ENCODE peak calls at places on chromosome 22, in eight cellular contexts. Y is heart left ventricle, L is prostate gland, W is heart right ventricle, E is ascending aorta, I is ovary, G is foreskin keratinocyte, P is lung. Z is an unnamed sample.
A peak's percentile ranks its signal among the peaks of the same experiment; 100 is the strongest.

GRCh38 chr22:50522208-50522805 is 3.1 kb downstream of the SCO2 start:
- DNase-seq in P (no peak), L (no peak), I (no peak), Y (no peak), W (no peak), G (no peak), E (no peak), Z (no peak)

GRCh38 chr22:49372530-49373288 is 455.0 kb downstream of the BRD1 start:
- DNase-seq in P (peak; percentile 21), L (peak; percentile 1), I (no peak), Y (no peak), E (peak; percentile 56), G (no peak), W (no peak), Z (no peak)

GRCh38 chr22:17272511-17272991 is 53.3 kb upstream of the ADA2 start:
- DNase-seq in P (peak; percentile 25), G (no peak), I (no peak), E (no peak), W (no peak), L (no peak), Y (no peak), Z (no peak)

GRCh38 chr22:23245045-23245798 is 64.9 kb downstream of the BCR start:
- DNase-seq in E (no peak), G (peak; percentile 61), W (no peak), I (no peak), Y (no peak), P (no peak), L (no peak), Z (peak; percentile 24)

GRCh38 chr22:44329179-44329796 is 16.5 kb upstream of the SHISAL1 start:
- DNase-seq in I (no peak), E (no peak), G (no peak), P (no peak), L (no peak), Y (no peak), W (no peak), Z (no peak)

GRCh38 chr22:25700996-25701815 is 40.8 kb upstream of the MYO18B start:
- DNase-seq in L (no peak), P (no peak), G (no peak), W (peak; percentile 30), Y (peak; percentile 54), E (no peak), I (no peak), Z (no peak)

GRCh38 chr22:27348634-27349033 is 452.9 kb downstream of the MN1 start:
- DNase-seq in Y (no peak), P (no peak), W (no peak), I (no peak), G (no peak), E (no peak), L (no peak), Z (no peak)

GRCh38 chr22:21907638-21908522 is 40.4 kb upstream of the MAPK1 start:
- DNase-seq in W (no peak), I (no peak), L (no peak), Y (no peak), E (no peak), P (no peak), G (no peak), Z (no peak)

GRCh38 chr22:24010018-24010391 is 1.1 kb upstream of the CABIN1 start:
- DNase-seq in G (no peak), Y (no peak), L (no peak), W (no peak), I (no peak), E (no peak), P (no peak), Z (no peak)

GRCh38 chr22:20523118-20523983 is 15.9 kb downstream of the MED15 start:
- DNase-seq in E (no peak), I (no peak), P (no peak), L (no peak), Y (no peak), W (no peak), G (no peak), Z (no peak)

GRCh38 chr22:48889209-48889830 is 938.4 kb downstream of the BRD1 start:
- DNase-seq in E (peak; percentile 44), Y (no peak), I (peak; percentile 7), P (no peak), L (no peak), G (no peak), W (no peak), Z (no peak)

GRCh38 chr22:35148381-35148780 is 82.4 kb downstream of the ISX start:
- DNase-seq in E (no peak), I (no peak), G (no peak), W (no peak), L (no peak), P (no peak), Y (no peak), Z (no peak)

GRCh38 chr22:23269441-23270211 is 89.3 kb downstream of the BCR start:
- DNase-seq in L (no peak), E (no peak), P (no peak), Y (no peak), G (no peak), W (no peak), I (no peak), Z (no peak)

GRCh38 chr22:46564084-46564714 is 26.8 kb upstream of the CELSR1 start:
- DNase-seq in E (no peak), L (no peak), P (no peak), Y (no peak), G (no peak), W (peak; percentile 65), I (no peak), Z (no peak)

GRCh38 chr22:50620861-50621490 is 7.0 kb downstream of the ARSA start:
- DNase-seq in W (peak; percentile 25), I (peak; percentile 35), G (no peak), E (no peak), P (no peak), Y (no peak), L (no peak), Z (no peak)

GRCh38 chr22:25748704-25749103 is 6.7 kb downstream of the MYO18B start:
- DNase-seq in I (no peak), P (no peak), L (no peak), Y (no peak), E (no peak), G (no peak), W (no peak), Z (no peak)

GRCh38 chr22:22818861-22819855 is 68.5 kb upstream of the IGLL5 start:
- DNase-seq in L (no peak), I (no peak), E (no peak), W (no peak), P (no peak), Y (no peak), G (no peak), Z (no peak)

GRCh38 chr22:50144005-50144614 is 26.4 kb upstream of the PANX2 start:
- DNase-seq in G (no peak), E (no peak), W (no peak), I (no peak), Y (no peak), P (no peak), L (no peak), Z (no peak)

GRCh38 chr22:24516301-24516737 is 21.2 kb downstream of the UPB1 start:
- DNase-seq in P (no peak), I (no peak), Y (no peak), G (peak; percentile 70), L (no peak), W (no peak), E (no peak), Z (no peak)

GRCh38 chr22:28015056-28015445 is 96.0 kb upstream of the PITPNB start:
- DNase-seq in G (no peak), L (no peak), P (no peak), Y (peak; percentile 11), I (peak; percentile 28), W (no peak), E (no peak), Z (no peak)

GRCh38 chr22:42299586-42300285 is 29.3 kb upstream of the TCF20 start:
- DNase-seq in I (no peak), W (no peak), G (no peak), L (no peak), P (no peak), E (no peak), Y (no peak), Z (no peak)

GRCh38 chr22:38740754-38741153 is 15.0 kb downstream of the SUN2 start:
- DNase-seq in Y (no peak), E (no peak), P (no peak), G (no peak), I (no peak), L (no peak), W (no peak), Z (no peak)
- H3K27ac ChIP-seq in Y (no peak overlapping the region), E (no peak overlapping the region), P (no peak overlapping the region), G (no peak overlapping the region), I (no peak overlapping the region), L (no peak overlapping the region), W (no peak overlapping the region), Z (no peak overlapping the region)

GRCh38 chr22:36398602-36399472 is 11.1 kb upstream of the MYH9 start:
- DNase-seq in Y (no peak), G (peak; percentile 98), L (no peak), W (no peak), I (no peak), P (no peak), E (no peak), Z (peak; percentile 58)
- TF ChIP-seq CTCF in Y (no peak), G (no peak), L (no peak), W (no peak), I (no peak), P (no peak), E (no peak), Z (no peak)

DNA sequence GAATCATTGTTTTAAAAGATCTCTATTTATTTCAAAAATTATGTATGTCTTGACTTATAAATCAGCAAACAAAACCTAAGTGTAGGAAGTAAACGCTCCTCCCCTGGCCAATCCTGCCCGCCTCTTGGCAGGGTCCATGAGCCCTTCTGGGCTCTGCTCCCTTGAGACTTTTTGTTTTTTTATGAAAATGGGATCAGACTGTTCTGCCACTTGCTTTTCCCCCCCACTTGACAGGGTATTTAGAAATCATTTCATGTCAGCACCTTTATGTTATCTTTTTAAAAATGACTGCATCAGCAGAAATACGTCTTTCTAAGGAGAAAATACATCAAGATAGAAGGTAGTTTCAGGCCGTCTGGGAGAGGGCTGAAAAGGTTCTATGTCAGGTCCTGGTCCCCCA is 35.6 kb downstream of the FBLN1 start:
- DNase-seq in I (no peak), E (peak; percentile 77), W (no peak), G (peak; percentile 21), Y (no peak), L (peak; percentile 60), P (no peak), Z (no peak)
- H3K27ac ChIP-seq in I (peak overlapping the region; percentile 18), E (peak overlapping the region; percentile 80), W (no peak overlapping the region), G (peak overlapping the region; percentile 97), Y (peak overlapping the region; percentile 30), L (peak overlapping the region; percentile 67), P (no peak overlapping the region), Z (peak overlapping the region; percentile 97)

DNA sequence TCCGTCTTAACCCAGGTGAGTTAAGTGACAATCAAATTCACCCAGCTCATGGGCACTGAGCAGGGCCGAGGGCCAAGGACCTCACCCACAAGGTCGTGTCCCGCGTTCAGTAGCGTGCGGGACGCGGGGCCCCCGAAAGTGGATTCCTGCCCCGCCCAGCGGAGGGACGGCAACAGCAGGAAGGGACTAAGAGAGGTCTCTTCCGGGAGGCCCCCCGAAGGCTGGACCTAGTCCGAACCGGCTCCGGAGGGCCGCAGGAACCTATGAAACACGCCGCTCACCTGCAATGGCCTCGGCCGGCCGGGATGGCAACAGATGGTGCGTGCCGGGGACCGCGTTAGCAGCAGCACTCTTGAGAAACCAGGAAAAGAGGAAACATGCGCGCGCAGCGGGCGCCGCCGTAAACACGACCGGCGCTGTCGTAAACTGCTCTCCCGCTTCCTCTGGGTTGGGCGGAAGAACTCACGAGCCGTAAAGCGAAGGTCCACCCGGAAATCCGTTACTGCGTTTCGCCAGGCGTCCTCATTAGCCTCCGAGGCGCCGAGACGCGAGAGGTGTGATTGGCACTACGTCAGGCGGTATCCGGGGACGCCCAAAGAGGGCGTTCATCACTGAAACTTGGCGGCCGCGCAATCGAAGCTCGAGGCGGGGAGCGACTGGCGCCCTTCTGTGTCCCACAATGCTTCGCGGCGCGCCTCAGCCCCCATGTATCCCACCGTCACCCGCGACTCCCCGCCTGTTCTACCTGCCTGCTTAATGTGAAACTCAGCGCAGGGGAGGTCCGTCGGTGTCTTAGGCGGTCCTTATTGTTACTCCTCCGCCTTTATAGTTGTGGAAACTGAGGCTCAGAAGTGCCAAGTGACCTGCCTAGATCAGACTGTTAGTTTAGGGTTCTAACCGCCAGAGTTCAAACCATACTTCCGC is at the start of gene EIF3D:
- DNase-seq in P (peak; percentile 99), L (peak; percentile 98), G (peak; percentile 99), W (peak; percentile 97), E (peak; percentile 99), Y (peak; percentile 99), I (peak; percentile 99), Z (peak; percentile 84)
- TF ChIP-seq CTCF in P (no peak), L (no peak), G (peak; percentile 26), W (peak; percentile 16), E (no peak), Y (peak; percentile 7), I (no peak), Z (no peak)

Z was measured in RWPE1.